ENCODE peak calls at places on chromosomes 6 and 20, in six cellular contexts. V is stimulated activated CD4-positive, alpha-beta T cell treated with anti-CD3 and anti-CD28 coated beads, Interleukin-2, amount 100 ng/mL, for 24 hours; R is NCI-H2081; D is colonic mucosa; Z is fibroblast of lung; Q is iris pigment epithelial cell. C is an unnamed sample.

GRCh38 chr6:1820165-1820564 is 210.4 kb downstream of the FOXC1 start:
- DNase-seq in V (no peak), R (no peak), D (no peak), Z (peak), Q (peak), C (no peak)

GRCh38 chr6:25963426-25964123 is 973 bp downstream of the TRIM38 start:
- DNase-seq in V (peak), R (no peak), D (peak), Z (peak), Q (peak), C (peak)

GRCh38 chr6:109791301-109791700 is 100.2 kb downstream of the FIG4 start:
- DNase-seq in V (no peak), R (no peak), D (no peak), Z (no peak), Q (no peak), C (no peak)

GRCh38 chr6:42315991-42316378 is 98.3 kb upstream of the MRPS10 start:
- DNase-seq in V (peak), R (no peak), D (peak), Z (peak), Q (peak), C (peak)

GRCh38 chr20:37556538-37556937 is 28.9 kb upstream of the BLCAP start:
- DNase-seq in V (no peak), R (no peak), D (no peak), Z (no peak), Q (no peak), C (no peak)

GRCh38 chr20:57316795-57317201 is 12.8 kb upstream of the SPO11 start:
- DNase-seq in V (no peak), R (no peak), D (no peak), Z (no peak), Q (no peak), C (no peak)

GRCh38 chr6:147782302-147782701 is 273.8 kb downstream of the SAMD5 start:
- DNase-seq in V (no peak), R (peak), D (no peak), Z (peak), Q (peak), C (peak)

GRCh38 chr6:100230976-100231316 is 233.8 kb downstream of the SIM1 start:
- DNase-seq in V (no peak), R (no peak), D (no peak), Z (no peak), Q (peak), C (peak)

GRCh38 chr20:19756756-19757486 is 1.1 kb upstream of the RIN2 start:
- DNase-seq in V (no peak), R (no peak), D (no peak), Z (no peak), Q (no peak), C (no peak)